ENCODE peak calls at places on chromosomes 11 and 22, in eight cellular contexts. W is body of pancreas, C is stomach, J is PC-9, E is lung, U is tibial nerve, D is right lobe of liver, A is H1. R is an unnamed sample. For H3K4me1, the result is how much of the 10 kb centered on the place peaks cover.

GRCh38 chr11:27370374-27370773 is 7.4 kb upstream of the CCDC34 start:
- DNase-seq in C (no peak), D (no peak), W (no peak), A (no peak), E (no peak), J (no peak), U (no peak), R (peak)

GRCh38 chr11:294795-295194 is 4.5 kb downstream of the IFITM5 start:
- DNase-seq in A (no peak), U (no peak), J (no peak), W (no peak), D (peak), C (no peak), E (no peak), R (no peak)

GRCh38 chr11:103586756-103587155 is 449.7 kb upstream of the DDI1 start:
- DNase-seq in D (no peak), U (no peak), A (no peak), W (no peak), J (peak), E (no peak), C (no peak), R (no peak)

GRCh38 chr11:41286751-41287150 is 172.7 kb downstream of the LRRC4C start:
- DNase-seq in J (no peak), A (no peak), U (no peak), D (no peak), C (no peak), W (no peak), E (no peak), R (no peak)

GRCh38 chr11:71995726-71996291 is 2.9 kb upstream of the IL18BP start:
- DNase-seq in J (no peak), C (no peak), D (no peak), E (no peak), U (no peak), A (no peak), W (no peak), R (no peak)

GRCh38 chr11:125167292-125167953 is 2.9 kb downstream of the PKNOX2 start:
- DNase-seq in W (peak), E (no peak), C (no peak), D (no peak), U (no peak), A (peak), J (no peak), R (no peak)

GRCh38 chr22:31983911-31984661 is 39.8 kb downstream of the YWHAH start:
- DNase-seq in E (no peak), W (no peak), U (no peak), C (no peak), J (no peak), D (no peak), A (no peak), R (no peak)

GRCh38 chr11:86952933-86953637 is 2.1 kb downstream of the FZD4 start:
- DNase-seq in A (no peak), D (no peak), W (no peak), C (no peak), U (no peak), J (no peak), E (no peak), R (no peak)

GRCh38 chr11:559020-559620 is 1.4 kb downstream of the LMNTD2 start:
- DNase-seq in A (no peak), C (no peak), W (no peak), U (no peak), D (peak), J (no peak), E (no peak), R (no peak)

GRCh38 chr11:2781413-2782274 is 81.8 kb upstream of the KCNQ1OT1 start:
- DNase-seq in A (peak), D (peak), J (no peak), C (peak), E (peak), U (no peak), W (peak), R (no peak)

GRCh38 chr22:46734830-46735453 is 3.1 kb downstream of the CERK start:
- DNase-seq in W (peak), C (peak), A (no peak), U (no peak), E (peak), D (peak), J (no peak), R (peak)

GRCh38 chr22:23094260-23094659 is 23.9 kb downstream of the GNAZ start:
- DNase-seq in D (no peak), E (no peak), W (no peak), U (no peak), C (no peak), A (no peak), J (no peak), R (no peak)

GRCh38 chr11:28808771-28809170 is 700.6 kb downstream of the METTL15 start:
- DNase-seq in A (no peak), C (no peak), W (no peak), D (no peak), J (no peak), E (no peak), U (no peak), R (no peak)

GRCh38 chr11:65917077-65917433 is 1.8 kb downstream of the C11orf68 start:
- DNase-seq in C (no peak), U (no peak), W (no peak), A (no peak), E (no peak), J (no peak), D (no peak), R (no peak)
- H3K4me1 ChIP-seq in C (under half), U (under half), W (under half), A (under half), E (under half), J (half or more), D (under half), R (under half)

DNA sequence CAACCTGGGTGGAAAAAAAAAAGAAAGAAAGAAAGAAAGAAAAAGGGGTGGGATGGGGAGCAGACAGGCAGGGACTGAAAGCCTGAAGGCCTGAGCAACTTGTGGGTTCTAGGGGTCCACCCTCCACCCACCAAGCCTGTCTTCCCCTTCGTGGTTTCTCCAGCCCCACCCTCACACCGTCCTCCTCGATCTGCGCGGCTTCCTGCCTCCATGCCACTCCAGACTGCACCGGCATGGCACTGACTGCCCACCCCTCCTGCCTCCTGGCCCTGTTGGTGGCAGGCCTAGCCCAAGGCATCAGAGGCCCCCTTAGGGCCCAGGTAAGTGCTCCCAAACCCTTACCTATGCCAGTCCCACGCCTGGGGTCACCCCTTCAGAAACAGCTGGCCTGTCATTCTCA is at the start of gene CTSW:
- DNase-seq in W (no peak), D (no peak), J (no peak), C (no peak), E (no peak), U (no peak), A (no peak), R (no peak)
- TF ChIP-seq CTCF in W (no peak), D (no peak), J (no peak), C (no peak), E (no peak), U (no peak), A (no peak), R (no peak)

DNA sequence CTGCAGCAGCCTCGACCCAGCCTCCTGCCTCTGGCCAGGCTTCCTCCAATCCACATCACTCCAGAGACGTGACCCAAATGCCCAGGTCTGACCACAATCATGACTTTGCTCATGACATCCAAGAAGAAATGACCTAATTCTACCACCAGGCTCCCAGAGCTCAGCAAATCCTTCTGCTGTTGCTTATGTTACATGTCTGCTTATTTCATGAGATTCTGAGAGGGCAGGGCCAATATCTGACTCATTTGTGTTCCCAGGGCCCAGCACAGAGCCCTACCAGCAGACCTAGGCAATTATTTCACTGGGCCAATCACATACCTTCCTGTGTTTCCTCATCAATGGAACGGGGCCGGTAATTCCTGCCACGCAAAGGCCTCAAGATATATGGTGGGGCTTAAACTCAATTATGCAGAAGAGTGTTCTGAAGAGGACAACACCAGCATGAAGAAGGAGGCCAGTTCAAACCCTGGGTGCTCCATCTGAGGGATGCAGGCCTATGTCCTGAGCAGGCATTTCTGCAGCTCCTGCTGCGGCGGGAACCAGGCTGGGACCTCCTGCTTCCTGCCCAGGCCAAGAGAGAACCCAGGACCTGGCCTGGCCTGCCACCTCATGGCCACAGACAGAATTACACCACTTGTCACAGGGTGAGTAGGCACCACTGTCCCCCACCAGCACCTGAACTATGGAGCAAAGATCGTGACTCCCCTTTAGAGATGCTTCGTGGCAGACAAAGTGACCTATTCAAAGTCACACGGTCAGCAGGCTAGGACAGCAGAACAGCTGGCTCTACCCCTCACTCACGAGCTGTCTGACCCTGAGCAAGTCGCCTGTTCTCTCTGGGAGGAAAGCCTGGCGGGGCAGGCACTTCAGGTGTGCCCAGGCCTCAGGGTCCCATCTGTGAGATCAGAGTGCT is 5.8 kb downstream of the CENPM start:
- DNase-seq in C (peak), U (peak), W (peak), A (peak), J (peak), D (peak), E (peak), R (peak)
- H3K4me3 ChIP-seq in C (no peak), U (no peak), W (no peak), A (no peak), J (no peak), D (no peak), E (no peak), R (peak)

GRCh38 chr11:89177691-89178231 is at the start of gene TYR:
- DNase-seq in W (no peak), E (no peak), C (no peak), D (no peak), U (no peak), J (no peak), A (no peak), R (no peak)
- H3K4me1 ChIP-seq in W (under half), E (under half), C (under half), D (under half), U (under half), J (under half), A (under half), R (under half)

GRCh38 chr22:37636949-37637273 is 2.6 kb upstream of the SH3BP1 start:
- DNase-seq in J (no peak), E (no peak), U (no peak), D (no peak), C (no peak), W (no peak), A (no peak), R (no peak)

GRCh38 chr22:37638351-37639069 is 959 bp upstream of the SH3BP1 start:
- DNase-seq in D (no peak), U (no peak), E (no peak), A (no peak), W (no peak), C (peak), J (no peak), R (no peak)

GRCh38 chr22:37635157-37635556 is 4.3 kb upstream of the SH3BP1 start:
- DNase-seq in D (no peak), J (no peak), E (no peak), A (no peak), C (no peak), W (no peak), U (no peak), R (no peak)

GRCh38 chr22:37634505-37635002 is 4.9 kb upstream of the SH3BP1 start:
- DNase-seq in J (no peak), C (no peak), W (no peak), E (no peak), A (peak), D (no peak), U (no peak), R (peak)

DNA sequence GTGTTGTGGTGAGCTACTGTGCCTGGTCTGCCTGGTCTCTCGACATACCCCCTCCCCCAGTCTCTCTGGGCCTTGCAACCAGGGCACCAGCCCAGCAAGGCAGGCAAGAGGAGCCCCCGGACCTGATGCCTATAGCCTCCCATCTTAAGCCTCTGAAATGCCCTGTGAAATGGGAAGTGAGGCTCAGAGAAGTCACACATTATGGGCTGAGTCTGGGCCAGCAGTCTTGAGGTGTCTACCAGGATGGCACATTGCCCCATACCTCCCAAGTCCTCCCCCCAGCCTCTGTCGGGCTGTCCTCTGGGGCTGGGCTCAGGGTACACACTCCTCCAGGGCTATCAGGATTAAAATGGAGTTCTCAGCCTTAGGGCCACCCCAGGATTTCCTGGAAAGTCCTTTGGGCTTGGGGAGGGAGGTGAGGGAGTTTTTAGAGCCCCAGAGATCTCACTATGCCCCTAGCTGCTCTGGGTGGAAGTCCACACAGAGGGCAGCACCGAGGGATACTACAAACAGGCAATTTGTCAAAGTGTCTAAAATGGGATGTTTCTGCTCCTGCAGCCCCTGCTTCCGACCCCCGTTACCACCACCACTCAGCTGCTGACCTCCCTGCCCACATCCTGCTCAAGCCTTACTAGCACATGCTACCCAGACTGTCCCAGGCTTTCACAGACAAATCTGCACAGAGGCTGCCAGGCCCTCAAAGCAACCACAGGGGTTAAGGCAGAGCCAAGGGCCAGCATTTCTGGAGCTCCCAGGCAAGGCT is 3.1 kb upstream of the SH3BP1 start:
- DNase-seq in U (no peak), J (no peak), A (no peak), W (peak), C (peak), E (no peak), D (no peak), R (no peak)
- TF ChIP-seq CTCF in U (peak), J (no peak), A (peak), W (no peak), C (no peak), E (no peak), D (no peak), R (peak)

GRCh38 chr22:20964799-20965103 is 2.3 kb upstream of the AIFM3 start:
- DNase-seq in D (no peak), C (no peak), J (no peak), E (no peak), W (no peak), U (no peak), A (no peak), R (no peak)

GRCh38 chr22:20967697-20968201 is 694 bp downstream of the AIFM3 start:
- DNase-seq in U (no peak), D (no peak), C (no peak), E (no peak), W (no peak), A (peak), J (no peak), R (no peak)

GRCh38 chr22:20966883-20967696 is at the start of gene AIFM3:
- DNase-seq in J (no peak), W (no peak), E (no peak), U (no peak), A (no peak), D (no peak), C (no peak), R (no peak)

GRCh38 chr22:20965104-20965887 is 1.8 kb upstream of the AIFM3 start:
- DNase-seq in J (no peak), D (no peak), A (peak), C (no peak), E (no peak), W (no peak), U (no peak), R (no peak)

DNA sequence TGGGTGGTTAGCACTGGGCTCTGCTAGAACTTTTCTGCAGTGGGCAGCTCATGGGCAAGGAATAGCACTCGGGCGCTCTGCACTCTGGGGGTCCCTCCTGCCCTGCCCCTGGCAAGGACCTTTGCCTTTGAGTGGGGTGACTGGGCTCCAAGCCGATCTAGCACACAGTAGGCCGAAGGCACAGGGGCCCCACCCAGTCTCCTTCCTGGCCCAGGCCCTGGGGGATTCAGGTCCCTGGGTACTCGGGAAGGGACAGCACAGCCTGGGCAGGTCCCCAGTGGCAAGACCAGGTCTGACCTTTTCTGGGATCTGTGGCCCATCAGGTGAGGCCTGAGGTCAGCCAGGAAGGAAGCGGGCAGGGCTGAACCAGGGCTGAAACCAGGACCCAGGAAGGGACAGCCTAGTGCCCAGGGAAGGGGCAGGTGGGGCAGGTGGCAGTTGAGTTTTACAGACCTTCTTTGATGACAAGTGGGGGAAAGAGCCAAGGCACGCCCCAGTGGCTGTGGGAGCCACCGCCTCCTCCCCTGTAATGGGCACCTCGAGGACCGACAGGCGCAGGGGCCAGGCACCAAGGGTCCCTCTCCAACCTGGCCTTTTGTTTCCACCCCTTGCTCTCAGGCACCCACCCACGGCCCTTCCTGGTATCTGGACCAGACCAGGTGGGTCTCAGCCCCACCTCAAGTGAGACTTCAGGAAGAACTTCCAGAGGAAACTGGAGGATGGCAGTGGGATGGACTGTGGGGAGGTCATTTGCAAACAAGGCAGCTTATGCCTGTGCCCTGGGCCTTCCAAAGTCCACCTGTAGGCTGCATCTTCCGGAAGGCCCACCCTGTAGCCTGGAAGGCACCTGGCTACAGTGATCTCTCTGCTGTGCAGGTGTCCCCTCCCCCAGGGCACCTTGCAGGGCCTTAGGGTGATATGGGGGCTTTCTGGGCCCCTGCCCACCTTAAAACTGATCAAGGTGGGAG is 883 bp upstream of the AIFM3 start:
- DNase-seq in U (no peak), W (no peak), C (no peak), A (no peak), D (no peak), E (no peak), J (no peak), R (no peak)
- H3K4me3 ChIP-seq in U (no peak), W (no peak), C (no peak), A (no peak), D (no peak), E (no peak), J (no peak), R (no peak)

R was measured in BE2C.